ENCODE peak calls at places on chromosomes 12 and 14, in ten cellular contexts. O is fibroblast of pulmonary artery, Q is foreskin fibroblast, S is GM12865, R is colonic mucosa, H is AG09309, J is endothelial cell of umbilical vein, N is bronchial epithelial cell, Z is ovary, A is endodermal cell. Y is an unnamed sample.

GRCh38 chr12:110050927-110051326 is 2.6 kb upstream of the C12orf76 start:
- DNase-seq in H (no peak), R (no peak), O (no peak), A (no peak), N (no peak), Z (no peak), Q (no peak), J (no peak), S (no peak), Y (no peak)

GRCh38 chr14:95059126-95059525 is 98.2 kb downstream of the DICER1 start:
- DNase-seq in A (no peak), J (no peak), O (no peak), N (no peak), R (no peak), S (no peak), Z (no peak), Q (no peak), H (no peak), Y (no peak)

GRCh38 chr12:109927622-109928021 is 27.5 kb downstream of the TCHP start:
- DNase-seq in S (peak; percentile 42), Q (peak; percentile 62), N (peak; percentile 18), J (peak; percentile 47), H (no peak), R (peak; percentile 40), O (peak; percentile 57), Z (no peak), A (peak; percentile 85), Y (peak; percentile 59)

GRCh38 chr12:31797230-31797872 is 68.5 kb upstream of the AMN1 start:
- DNase-seq in Q (no peak), O (no peak), J (no peak), S (no peak), H (no peak), R (no peak), Z (no peak), N (no peak), A (no peak), Y (no peak)

GRCh38 chr14:58428011-58428807 is 690 bp downstream of the KIAA0586 start:
- DNase-seq in O (peak; percentile 65), N (peak; percentile 63), A (peak; percentile 50), H (peak; percentile 8), Z (no peak), R (peak; percentile 43), S (peak; percentile 57), J (peak; percentile 73), Q (peak; percentile 70), Y (peak; percentile 60)

GRCh38 chr14:54565236-54566151 is 1.4 kb upstream of the SAMD4A start:
- DNase-seq in S (peak; percentile 70), O (peak; percentile 87), R (peak; percentile 92), J (peak; percentile 94), H (peak; percentile 73), A (peak; percentile 95), Z (peak; percentile 93), N (peak; percentile 66), Q (peak; percentile 97), Y (peak; percentile 94)

GRCh38 chr14:97851438-97851995 is 1054.3 kb downstream of the VRK1 start:
- DNase-seq in S (no peak), H (no peak), A (no peak), R (no peak), Z (no peak), J (no peak), O (no peak), N (no peak), Q (no peak), Y (no peak)

GRCh38 chr14:90726656-90727055 is 89.6 kb downstream of the TTC7B start:
- DNase-seq in Z (no peak), J (no peak), O (peak; percentile 36), H (no peak), R (peak; percentile 80), S (no peak), N (peak; percentile 71), A (peak; percentile 75), Q (peak; percentile 78), Y (peak; percentile 58)

GRCh38 chr12:49921936-49922335 is 18.2 kb upstream of the FAIM2 start:
- DNase-seq in O (no peak), Z (no peak), J (no peak), S (no peak), H (no peak), R (no peak), A (peak; percentile 34), N (peak; percentile 28), Q (no peak), Y (no peak)

GRCh38 chr12:54037360-54038259 is 4.8 kb downstream of the HOXC5 start:
- DNase-seq in H (no peak), J (no peak), Z (no peak), N (no peak), Q (no peak), O (no peak), R (no peak), S (no peak), A (no peak), Y (no peak)

GRCh38 chr12:21221778-21222177 is 90.8 kb downstream of the SLCO1B1 start:
- DNase-seq in Z (no peak), Q (no peak), R (no peak), H (no peak), O (no peak), N (no peak), S (no peak), J (no peak), A (no peak), Y (no peak)

GRCh38 chr12:57215668-57216013 is 953 bp upstream of the NXPH4 start:
- DNase-seq in O (no peak), Z (no peak), R (no peak), H (no peak), S (peak; percentile 59), A (peak; percentile 79), N (no peak), Q (peak; percentile 50), J (no peak), Y (peak; percentile 32)

GRCh38 chr14:93326196-93326595 is 6.6 kb downstream of the BTBD7 start:
- DNase-seq in Z (no peak), H (no peak), R (no peak), S (no peak), A (no peak), N (peak; percentile 29), J (no peak), O (no peak), Q (no peak), Y (no peak)

GRCh38 chr12:19239616-19240234 is 110.2 kb downstream of the PLEKHA5 start:
- DNase-seq in R (no peak), Z (no peak), A (no peak), N (no peak), S (no peak), Q (peak; percentile 68), J (no peak), H (no peak), O (peak; percentile 74), Y (peak; percentile 63)

GRCh38 chr14:100674428-100674827 is 52.3 kb upstream of the DLK1 start:
- DNase-seq in Q (no peak), S (no peak), Z (no peak), N (no peak), O (no peak), J (no peak), A (no peak), R (no peak), H (no peak), Y (no peak)
- TF ChIP-seq CTCF in Q (no peak), S (no peak), Z (no peak), N (no peak), O (no peak), J (no peak), A (no peak), R (no peak), H (no peak), Y (no peak)

GRCh38 chr12:79690606-79691298 is at the start of gene PAWR:
- DNase-seq in O (peak; percentile 69), J (peak; percentile 80), Q (peak; percentile 82), N (peak; percentile 64), A (peak; percentile 97), R (peak; percentile 88), Z (peak; percentile 83), H (no peak), S (peak; percentile 88), Y (peak; percentile 72)
- H3K4me3 ChIP-seq in O (peak within 1 kb of the TSS; percentile 82), J (peak within 1 kb of the TSS; percentile 88), Q (peak within 1 kb of the TSS; percentile 94), N (peak within 1 kb of the TSS; percentile 90), A (peak within 1 kb of the TSS; percentile 83), R (peak within 1 kb of the TSS; percentile 80), Z (peak within 1 kb of the TSS; percentile 65), H (peak within 1 kb of the TSS; percentile 99), S (peak within 1 kb of the TSS; percentile 66), Y (peak within 1 kb of the TSS; percentile 97)

GRCh38 chr12:88638956-88639355 is 58.7 kb upstream of the KITLG start:
- DNase-seq in Z (no peak), J (peak; percentile 60), N (no peak), A (no peak), Q (peak; percentile 54), S (no peak), H (peak; percentile 43), R (no peak), O (peak; percentile 74), Y (peak; percentile 68)

GRCh38 chr12:88628856-88629509 is 48.7 kb upstream of the KITLG start:
- DNase-seq in H (no peak), O (no peak), S (no peak), Q (peak; percentile 79), J (no peak), Z (no peak), A (no peak), R (peak; percentile 26), N (no peak), Y (no peak)

GRCh38 chr12:88638388-88638787 is 58.1 kb upstream of the KITLG start:
- DNase-seq in S (no peak), O (peak; percentile 34), Z (no peak), N (no peak), J (peak; percentile 25), Q (peak; percentile 15), R (no peak), H (no peak), A (no peak), Y (peak; percentile 11)

GRCh38 chr12:88634008-88634407 is 53.7 kb upstream of the KITLG start:
- DNase-seq in H (no peak), J (peak; percentile 49), R (no peak), Z (no peak), Q (peak; percentile 20), A (no peak), O (no peak), N (no peak), S (no peak), Y (peak; percentile 12)

GRCh38 chr12:88633312-88633711 is 53.0 kb upstream of the KITLG start:
- DNase-seq in R (no peak), A (no peak), S (no peak), J (peak; percentile 8), Z (no peak), H (no peak), O (no peak), Q (peak; percentile 25), N (no peak), Y (peak; percentile 39)
- TF ChIP-seq CTCF in R (peak; percentile 16), A (peak; percentile 73), S (no peak), J (no peak), Z (no peak), H (peak; percentile 40), O (peak; percentile 36), Q (no peak), N (no peak), Y (peak; percentile 38)

GRCh38 chr12:69688021-69688420 is 11.1 kb downstream of the BEST3 start:
- DNase-seq in S (no peak), A (no peak), R (no peak), Z (no peak), H (no peak), N (peak; percentile 43), J (peak; percentile 74), Q (peak; percentile 5), O (peak; percentile 21), Y (no peak)
- H3K4me3 ChIP-seq in S (no peak overlapping the region), A (no peak overlapping the region), R (no peak overlapping the region), Z (no peak overlapping the region), H (no peak overlapping the region), N (no peak overlapping the region), J (no peak overlapping the region), Q (no peak overlapping the region), O (no peak overlapping the region), Y (no peak overlapping the region)

Y was measured in cardiac fibroblast.